ENCODE peak calls at places on chromosome 9, in five cellular contexts. One of them, this sample, is unnamed.

GRCh38 chr9:94056442-94056974 is 27.8 kb upstream of the PTPDC1 start:
- DNase-seq in left cardiac atrium: no peak
- DNase-seq in fibroblast of the aortic adventitia: peak; percentile 88
- DNase-seq in hypothalamus: no peak
- DNase-seq in C1 segment of cervical spinal cord: no peak
- DNase-seq in this sample: no peak

GRCh38 chr9:137366445-137366810 is 56.5 kb downstream of the EXD3 start:
- DNase-seq in left cardiac atrium: no peak
- DNase-seq in fibroblast of the aortic adventitia: no peak
- DNase-seq in hypothalamus: no peak
- DNase-seq in C1 segment of cervical spinal cord: no peak
- DNase-seq in this sample: no peak

GRCh38 chr9:36980148-36980974 is 53.7 kb downstream of the PAX5 start:
- DNase-seq in left cardiac atrium: no peak
- DNase-seq in fibroblast of the aortic adventitia: no peak
- DNase-seq in hypothalamus: no peak
- DNase-seq in C1 segment of cervical spinal cord: no peak
- DNase-seq in this sample: no peak

GRCh38 chr9:119164716-119165115 is 204.5 kb downstream of the BRINP1 start:
- DNase-seq in left cardiac atrium: no peak
- DNase-seq in fibroblast of the aortic adventitia: no peak
- DNase-seq in hypothalamus: no peak
- DNase-seq in C1 segment of cervical spinal cord: no peak
- DNase-seq in this sample: no peak

GRCh38 chr9:31137850-31138160 is 1246.6 kb upstream of the ACO1 start:
- DNase-seq in left cardiac atrium: no peak
- DNase-seq in fibroblast of the aortic adventitia: peak; percentile 1
- DNase-seq in hypothalamus: no peak
- DNase-seq in C1 segment of cervical spinal cord: no peak
- DNase-seq in this sample: no peak

GRCh38 chr9:111356567-111357244 is 26.7 kb upstream of the OR2K2 start:
- DNase-seq in left cardiac atrium: no peak
- DNase-seq in fibroblast of the aortic adventitia: peak; percentile 95
- DNase-seq in hypothalamus: no peak
- DNase-seq in C1 segment of cervical spinal cord: no peak
- DNase-seq in this sample: no peak

GRCh38 chr9:133950206-133950915 is 41.8 kb downstream of the VAV2 start:
- DNase-seq in left cardiac atrium: peak; percentile 50
- DNase-seq in fibroblast of the aortic adventitia: no peak
- DNase-seq in hypothalamus: no peak
- DNase-seq in C1 segment of cervical spinal cord: no peak
- DNase-seq in this sample: no peak

GRCh38 chr9:122821278-122821952 is 7.0 kb downstream of the PDCL start:
- DNase-seq in left cardiac atrium: peak; percentile 58
- DNase-seq in fibroblast of the aortic adventitia: peak; percentile 31
- DNase-seq in hypothalamus: no peak
- DNase-seq in C1 segment of cervical spinal cord: no peak
- DNase-seq in this sample: no peak

GRCh38 chr9:136572003-136572595 is 26.3 kb upstream of the NOTCH1 start:
- DNase-seq in left cardiac atrium: peak; percentile 73
- DNase-seq in fibroblast of the aortic adventitia: peak; percentile 58
- DNase-seq in hypothalamus: no peak
- DNase-seq in C1 segment of cervical spinal cord: no peak
- DNase-seq in this sample: no peak

GRCh38 chr9:123473226-123473625 is 117.2 kb downstream of the CRB2 start:
- DNase-seq in left cardiac atrium: no peak
- DNase-seq in fibroblast of the aortic adventitia: no peak
- DNase-seq in hypothalamus: peak; percentile 64
- DNase-seq in C1 segment of cervical spinal cord: no peak
- DNase-seq in this sample: peak; percentile 22

GRCh38 chr9:5817776-5818336 is 15.1 kb downstream of the ERMP1 start:
- DNase-seq in left cardiac atrium: no peak
- DNase-seq in fibroblast of the aortic adventitia: peak; percentile 75
- DNase-seq in hypothalamus: no peak
- DNase-seq in C1 segment of cervical spinal cord: no peak
- DNase-seq in this sample: no peak

GRCh38 chr9:121455527-121456239 is 44.0 kb downstream of the GGTA1 start:
- DNase-seq in left cardiac atrium: no peak
- DNase-seq in fibroblast of the aortic adventitia: no peak
- DNase-seq in hypothalamus: no peak
- DNase-seq in C1 segment of cervical spinal cord: no peak
- DNase-seq in this sample: no peak

GRCh38 chr9:136750526-136750925 is 2.2 kb upstream of the LCN6 start:
- DNase-seq in left cardiac atrium: no peak
- DNase-seq in fibroblast of the aortic adventitia: no peak
- DNase-seq in hypothalamus: no peak
- DNase-seq in C1 segment of cervical spinal cord: no peak
- DNase-seq in this sample: no peak

GRCh38 chr9:100167176-100167575 is 68.1 kb downstream of the INVS start:
- DNase-seq in left cardiac atrium: no peak
- DNase-seq in fibroblast of the aortic adventitia: no peak
- DNase-seq in hypothalamus: no peak
- DNase-seq in C1 segment of cervical spinal cord: no peak
- DNase-seq in this sample: no peak

GRCh38 chr9:11931109-11931508 is 762.1 kb upstream of the TYRP1 start:
- DNase-seq in left cardiac atrium: no peak
- DNase-seq in fibroblast of the aortic adventitia: peak; percentile 50
- DNase-seq in hypothalamus: no peak
- DNase-seq in C1 segment of cervical spinal cord: no peak
- DNase-seq in this sample: no peak

GRCh38 chr9:121735065-121735791 is 83.8 kb downstream of the DAB2IP start:
- DNase-seq in left cardiac atrium: no peak
- DNase-seq in fibroblast of the aortic adventitia: peak; percentile 49
- DNase-seq in hypothalamus: no peak
- DNase-seq in C1 segment of cervical spinal cord: no peak
- DNase-seq in this sample: no peak

GRCh38 chr9:85600675-85601263 is 141.0 kb downstream of the AGTPBP1 start:
- DNase-seq in left cardiac atrium: no peak
- DNase-seq in fibroblast of the aortic adventitia: no peak
- DNase-seq in hypothalamus: no peak
- DNase-seq in C1 segment of cervical spinal cord: no peak
- DNase-seq in this sample: no peak

GRCh38 chr9:93296889-93297480 is 113.0 kb downstream of the WNK2 start:
- DNase-seq in left cardiac atrium: no peak
- DNase-seq in fibroblast of the aortic adventitia: no peak
- DNase-seq in hypothalamus: no peak
- DNase-seq in C1 segment of cervical spinal cord: no peak
- DNase-seq in this sample: no peak

GRCh38 chr9:93531374-93531773 is 45.0 kb upstream of the PHF2 start:
- DNase-seq in left cardiac atrium: no peak
- DNase-seq in fibroblast of the aortic adventitia: no peak
- DNase-seq in hypothalamus: no peak
- DNase-seq in C1 segment of cervical spinal cord: no peak
- DNase-seq in this sample: no peak

GRCh38 chr9:12640021-12640587 is 53.1 kb upstream of the TYRP1 start:
- DNase-seq in left cardiac atrium: no peak
- DNase-seq in fibroblast of the aortic adventitia: peak; percentile 71
- DNase-seq in hypothalamus: no peak
- DNase-seq in C1 segment of cervical spinal cord: no peak
- DNase-seq in this sample: no peak

GRCh38 chr9:94840738-94841137 is 114.2 kb downstream of the AOPEP start:
- DNase-seq in left cardiac atrium: no peak
- DNase-seq in fibroblast of the aortic adventitia: no peak
- DNase-seq in hypothalamus: no peak
- DNase-seq in C1 segment of cervical spinal cord: no peak
- DNase-seq in this sample: no peak

GRCh38 chr9:97470076-97470475 is 31.4 kb upstream of the TMOD1 start:
- DNase-seq in left cardiac atrium: no peak
- DNase-seq in fibroblast of the aortic adventitia: no peak
- DNase-seq in hypothalamus: no peak
- DNase-seq in C1 segment of cervical spinal cord: no peak
- DNase-seq in this sample: peak; percentile 12

GRCh38 chr9:112361602-112362001 is 18.3 kb upstream of the HSDL2 start:
- DNase-seq in left cardiac atrium: no peak
- DNase-seq in fibroblast of the aortic adventitia: peak; percentile 74
- DNase-seq in hypothalamus: no peak
- DNase-seq in C1 segment of cervical spinal cord: no peak
- DNase-seq in this sample: peak; percentile 26

GRCh38 chr9:108271236-108271635 is 584.5 kb downstream of the ACTL7B start:
- DNase-seq in left cardiac atrium: no peak
- DNase-seq in fibroblast of the aortic adventitia: no peak
- DNase-seq in hypothalamus: no peak
- DNase-seq in C1 segment of cervical spinal cord: no peak
- DNase-seq in this sample: no peak

This sample was measured in hippocampal formation.